ENCODE peak calls at places on chromosomes 16 and 17, in eight cellular contexts. L, W, P, K, O, C, R and B are unnamed samples.

GRCh38 chr17:79987890-79988162 is 47.8 kb downstream of the TBC1D16 start:
- DNase-seq in C (no peak), K (no peak), R (no peak), P (no peak), W (no peak), L (no peak), O (no peak), B (no peak)

GRCh38 chr17:48486557-48486956 is 44.3 kb downstream of the HOXB1 start:
- DNase-seq in K (peak), O (no peak), P (no peak), C (peak), L (no peak), R (no peak), W (no peak), B (no peak)

GRCh38 chr16:87255866-87256265 is 61.3 kb downstream of the C16orf95 start:
- DNase-seq in O (no peak), P (no peak), R (no peak), K (no peak), L (no peak), C (no peak), W (no peak), B (no peak)

GRCh38 chr17:52419256-52419655 is 260.7 kb upstream of the CA10 start:
- DNase-seq in P (no peak), C (no peak), R (no peak), W (no peak), L (no peak), K (no peak), O (no peak), B (no peak)

GRCh38 chr17:35731239-35731931 is at the start of gene RASL10B:
- DNase-seq in L (peak), O (peak), K (peak), R (peak), W (peak), P (peak), C (no peak), B (peak)

GRCh38 chr17:51957746-51958145 is 200.8 kb downstream of the CA10 start:
- DNase-seq in C (no peak), R (no peak), L (no peak), P (no peak), O (no peak), K (no peak), W (no peak), B (no peak)

GRCh38 chr16:985646-986400 is 4.3 kb downstream of the SOX8 start:
- DNase-seq in W (no peak), K (no peak), O (no peak), P (no peak), C (no peak), L (no peak), R (no peak), B (no peak)

GRCh38 chr17:65519471-65519870 is 42.0 kb downstream of the AXIN2 start:
- DNase-seq in W (no peak), R (no peak), C (no peak), O (no peak), L (no peak), K (no peak), P (no peak), B (no peak)

GRCh38 chr16:29645699-29646187 is 17.3 kb upstream of the SPN start:
- DNase-seq in R (peak), K (peak), W (peak), P (no peak), L (no peak), C (no peak), O (no peak), B (no peak)

GRCh38 chr17:47729486-47729885 is 3.5 kb upstream of the TBX21 start:
- DNase-seq in O (no peak), K (no peak), L (no peak), R (no peak), C (no peak), P (no peak), W (no peak), B (no peak)

GRCh38 chr17:40341808-40342574 is 22.5 kb downstream of the GJD3 start:
- DNase-seq in R (no peak), O (peak), P (peak), C (no peak), L (no peak), W (no peak), K (peak), B (peak)

GRCh38 chr17:80082403-80083135 is 18.8 kb upstream of the GAA start:
- DNase-seq in O (peak), C (peak), R (peak), W (peak), K (peak), P (peak), L (peak), B (peak)

GRCh38 chr17:39676198-39676819 is 8.1 kb downstream of the PNMT start:
- DNase-seq in W (peak), C (no peak), L (no peak), O (peak), K (no peak), P (no peak), R (no peak), B (peak)

GRCh38 chr17:32142038-32142856 is at the start of gene RHOT1:
- DNase-seq in P (peak), R (peak), K (peak), W (peak), L (peak), C (peak), O (peak), B (peak)

GRCh38 chr16:84155226-84155625 is 10.1 kb downstream of the DNAAF1 start:
- DNase-seq in L (no peak), C (no peak), W (no peak), K (no peak), P (no peak), R (no peak), O (no peak), B (no peak)

GRCh38 chr17:76727745-76728456 is 1.3 kb downstream of the METTL23 start:
- DNase-seq in K (no peak), W (no peak), P (no peak), R (no peak), L (no peak), C (no peak), O (no peak), B (peak)

GRCh38 chr17:12041316-12041715 is 20.6 kb downstream of the MAP2K4 start:
- DNase-seq in C (peak), R (no peak), K (peak), L (no peak), P (no peak), O (no peak), W (no peak), B (no peak)

GRCh38 chr16:69479806-69480205 is 55.4 kb downstream of the CYB5B start:
- DNase-seq in P (no peak), C (no peak), K (no peak), R (no peak), W (no peak), O (no peak), L (no peak), B (no peak)

GRCh38 chr17:55641559-55642160 is 81.0 kb downstream of the TMEM100 start:
- DNase-seq in K (peak), W (no peak), C (peak), L (no peak), P (no peak), O (peak), R (peak), B (no peak)

GRCh38 chr17:19311421-19312215 is 50.9 kb downstream of the B9D1 start:
- DNase-seq in O (no peak), K (peak), W (no peak), P (no peak), R (no peak), L (no peak), C (no peak), B (no peak)